ENCODE peak calls at places on chromosomes 13 and 19, in five cellular contexts. V is RWPE1; M is activated CD4-positive, alpha-beta T cell treated with anti-CD3 and anti-CD28 coated beads for 24 hours; P is AG09309; R is fibroblast of mammary gland. K is an unnamed sample.
A peak's percentile ranks its signal among the peaks of the same experiment; 100 is the strongest.

GRCh38 chr19:47542030-47542475 is 27.2 kb upstream of the NAPA start:
- DNase-seq in R (peak; percentile 42), P (peak; percentile 13), M (no peak), V (no peak), K (no peak)

GRCh38 chr19:45863840-45864628 is at the start of gene FOXA3:
- DNase-seq in R (peak; percentile 38), V (no peak), P (no peak), M (no peak), K (no peak)

GRCh38 chr13:46389985-46390384 is 2.9 kb upstream of the RUBCNL start:
- DNase-seq in V (no peak), M (no peak), R (no peak), P (no peak), K (no peak)

GRCh38 chr13:35157143-35157755 is 215.2 kb downstream of the NBEA start:
- DNase-seq in M (no peak), P (no peak), R (peak; percentile 65), V (peak; percentile 38), K (peak; percentile 65)

GRCh38 chr13:28532226-28533048 is 37.5 kb upstream of the FLT1 start:
- DNase-seq in M (no peak), R (no peak), V (no peak), P (no peak), K (no peak)

GRCh38 chr13:38606697-38607096 is 80.2 kb upstream of the FREM2 start:
- DNase-seq in V (no peak), M (no peak), R (no peak), P (no peak), K (no peak)

GRCh38 chr19:50512999-50513745 is 541 bp downstream of the ASPDH start:
- DNase-seq in R (no peak), P (no peak), M (no peak), V (no peak), K (no peak)

GRCh38 chr19:42277821-42278809 is 9.1 kb downstream of the CIC start:
- DNase-seq in R (no peak), M (no peak), P (no peak), V (peak; percentile 67), K (no peak)

GRCh38 chr19:1748115-1748702 is 5.1 kb upstream of the ONECUT3 start:
- DNase-seq in V (peak; percentile 54), M (no peak), R (no peak), P (no peak), K (no peak)

GRCh38 chr13:31476753-31477152 is 262.6 kb upstream of the RXFP2 start:
- DNase-seq in M (no peak), P (no peak), R (peak; percentile 44), V (no peak), K (no peak)

GRCh38 chr13:24671367-24672117 is 8.7 kb upstream of the ATP12A start:
- DNase-seq in R (peak; percentile 85), V (peak; percentile 88), M (no peak), P (peak; percentile 86), K (peak; percentile 74)

GRCh38 chr13:92513672-92514071 is 712.9 kb upstream of the GPC6 start:
- DNase-seq in P (no peak), V (no peak), M (no peak), R (no peak), K (no peak)

GRCh38 chr13:67440240-67440639 is 210.1 kb upstream of the PCDH9 start:
- DNase-seq in M (no peak), V (no peak), R (no peak), P (no peak), K (no peak)

GRCh38 chr13:110440946-110441731 is 120.4 kb downstream of the RAB20 start:
- DNase-seq in V (no peak), R (no peak), M (no peak), P (no peak), K (no peak)

GRCh38 chr19:11475861-11476260 is 5.0 kb downstream of the ELAVL3 start:
- DNase-seq in V (no peak), P (no peak), R (no peak), M (no peak), K (no peak)

GRCh38 chr13:33227927-33228644 is 57.5 kb downstream of the STARD13 start:
- DNase-seq in R (no peak), P (no peak), M (no peak), V (no peak), K (no peak)

GRCh38 chr13:79393564-79394249 is 12.3 kb downstream of the RBM26 start:
- DNase-seq in P (no peak), M (no peak), V (no peak), R (no peak), K (no peak)

GRCh38 chr13:36526897-36527296 is 94.6 kb downstream of the CCNA1 start:
- DNase-seq in P (no peak), M (no peak), V (no peak), R (no peak), K (no peak)

GRCh38 chr19:6690160-6690885 is 20.4 kb upstream of the TNFSF14 start:
- DNase-seq in V (no peak), M (no peak), R (no peak), P (no peak), K (no peak)

GRCh38 chr19:39310558-39311311 is 9.9 kb downstream of the LRFN1 start:
- DNase-seq in V (no peak), R (no peak), P (no peak), M (no peak), K (peak; percentile 18)

GRCh38 chr19:37988758-37989635 is 82.0 kb downstream of the SIPA1L3 start:
- DNase-seq in V (no peak), P (no peak), R (no peak), M (no peak), K (no peak)

GRCh38 chr13:40060318-40061007 is 405.0 kb downstream of the COG6 start:
- DNase-seq in R (peak; percentile 99), V (peak; percentile 89), P (peak; percentile 93), M (peak; percentile 19), K (no peak)

K was measured in RKO.